ENCODE peak calls at places on chromosomes 3 and 15, in seven cellular contexts. One of them, this sample, is unnamed.

GRCh38 chr3:116920836-116921596 is 211.4 kb downstream of the TUSC7 start:
- DNase-seq in NCI-H1105: no peak
- DNase-seq in NCI-H510A treated with DMSO at 0.1 percent for 48 hours: no peak
- DNase-seq in NCI-H1930: no peak
- DNase-seq in kidney glomerular epithelial cell: no peak
- DNase-seq in NT2/D1: no peak
- DNase-seq in activated T-cell treated with anti-CD3 and anti-CD28 coated beads for 48 hours: no peak
- DNase-seq in this sample: no peak

GRCh38 chr3:120473896-120474675 is 23.3 kb upstream of the FSTL1 start:
- DNase-seq in NCI-H1105: no peak
- DNase-seq in NCI-H510A treated with DMSO at 0.1 percent for 48 hours: no peak
- DNase-seq in NCI-H1930: no peak
- DNase-seq in kidney glomerular epithelial cell: no peak
- DNase-seq in NT2/D1: no peak
- DNase-seq in activated T-cell treated with anti-CD3 and anti-CD28 coated beads for 48 hours: no peak
- DNase-seq in this sample: no peak

GRCh38 chr15:44307712-44308111 is 19.2 kb downstream of the GOLM2 start:
- DNase-seq in NCI-H1105: no peak
- DNase-seq in NCI-H510A treated with DMSO at 0.1 percent for 48 hours: no peak
- DNase-seq in NCI-H1930: no peak
- DNase-seq in kidney glomerular epithelial cell: no peak
- DNase-seq in NT2/D1: no peak
- DNase-seq in activated T-cell treated with anti-CD3 and anti-CD28 coated beads for 48 hours: no peak
- DNase-seq in this sample: no peak

GRCh38 chr15:65824031-65824743 is 32.1 kb upstream of the DENND4A start:
- DNase-seq in NCI-H1105: peak; percentile 52
- DNase-seq in NCI-H510A treated with DMSO at 0.1 percent for 48 hours: peak; percentile 74
- DNase-seq in NCI-H1930: peak; percentile 49
- DNase-seq in kidney glomerular epithelial cell: peak; percentile 47
- DNase-seq in NT2/D1: peak; percentile 82
- DNase-seq in activated T-cell treated with anti-CD3 and anti-CD28 coated beads for 48 hours: no peak
- DNase-seq in this sample: no peak

GRCh38 chr15:28975766-28976179 is 90.0 kb downstream of the APBA2 start:
- DNase-seq in NCI-H1105: peak; percentile 1
- DNase-seq in NCI-H510A treated with DMSO at 0.1 percent for 48 hours: peak; percentile 32
- DNase-seq in NCI-H1930: peak; percentile 39
- DNase-seq in kidney glomerular epithelial cell: peak; percentile 38
- DNase-seq in NT2/D1: no peak
- DNase-seq in activated T-cell treated with anti-CD3 and anti-CD28 coated beads for 48 hours: peak; percentile 52
- DNase-seq in this sample: no peak

GRCh38 chr3:14317057-14317553 is 85.3 kb upstream of the SLC6A6 start:
- DNase-seq in NCI-H1105: no peak
- DNase-seq in NCI-H510A treated with DMSO at 0.1 percent for 48 hours: no peak
- DNase-seq in NCI-H1930: no peak
- DNase-seq in kidney glomerular epithelial cell: no peak
- DNase-seq in NT2/D1: no peak
- DNase-seq in activated T-cell treated with anti-CD3 and anti-CD28 coated beads for 48 hours: no peak
- DNase-seq in this sample: no peak

GRCh38 chr3:62622553-62623174 is 249.3 kb upstream of the FEZF2 start:
- DNase-seq in NCI-H1105: no peak
- DNase-seq in NCI-H510A treated with DMSO at 0.1 percent for 48 hours: peak; percentile 62
- DNase-seq in NCI-H1930: peak; percentile 43
- DNase-seq in kidney glomerular epithelial cell: peak; percentile 56
- DNase-seq in NT2/D1: peak; percentile 60
- DNase-seq in activated T-cell treated with anti-CD3 and anti-CD28 coated beads for 48 hours: no peak
- DNase-seq in this sample: peak; percentile 10

GRCh38 chr3:13429631-13430291 is 9.6 kb upstream of the NUP210 start:
- DNase-seq in NCI-H1105: no peak
- DNase-seq in NCI-H510A treated with DMSO at 0.1 percent for 48 hours: no peak
- DNase-seq in NCI-H1930: no peak
- DNase-seq in kidney glomerular epithelial cell: no peak
- DNase-seq in NT2/D1: no peak
- DNase-seq in activated T-cell treated with anti-CD3 and anti-CD28 coated beads for 48 hours: no peak
- DNase-seq in this sample: no peak

GRCh38 chr3:25040739-25041138 is 387.3 kb upstream of the RARB start:
- DNase-seq in NCI-H1105: no peak
- DNase-seq in NCI-H510A treated with DMSO at 0.1 percent for 48 hours: no peak
- DNase-seq in NCI-H1930: no peak
- DNase-seq in kidney glomerular epithelial cell: no peak
- DNase-seq in NT2/D1: no peak
- DNase-seq in activated T-cell treated with anti-CD3 and anti-CD28 coated beads for 48 hours: no peak
- DNase-seq in this sample: no peak

GRCh38 chr3:67819447-67819846 is 165.0 kb upstream of the SUCLG2 start:
- DNase-seq in NCI-H1105: peak; percentile 13
- DNase-seq in NCI-H510A treated with DMSO at 0.1 percent for 48 hours: no peak
- DNase-seq in NCI-H1930: no peak
- DNase-seq in kidney glomerular epithelial cell: peak; percentile 3
- DNase-seq in NT2/D1: peak; percentile 13
- DNase-seq in activated T-cell treated with anti-CD3 and anti-CD28 coated beads for 48 hours: no peak
- DNase-seq in this sample: no peak